ENCODE peak calls at places on chromosomes 7 and 10, in five cellular contexts. P, K, L, C and S are unnamed samples.

GRCh38 chr7:98613601-98614425 is 3.3 kb upstream of the NPTX2 start:
- DNase-seq in C (no peak), P (no peak), L (no peak), K (peak; percentile 43), S (no peak)

GRCh38 chr7:71538210-71538609 is 406.3 kb downstream of the GALNT17 start:
- DNase-seq in P (no peak), L (no peak), C (no peak), K (no peak), S (no peak)

GRCh38 chr7:130910949-130911944 is 177.2 kb upstream of the KLF14 start:
- DNase-seq in P (peak; percentile 16), L (no peak), K (peak; percentile 79), C (no peak), S (no peak)

GRCh38 chr10:35493196-35494118 is 111.7 kb upstream of the GJD4 start:
- DNase-seq in K (no peak), C (no peak), L (no peak), P (no peak), S (no peak)

GRCh38 chr7:99090811-99091582 is 52.9 kb downstream of the SMURF1 start:
- DNase-seq in K (peak; percentile 82), C (no peak), L (no peak), P (no peak), S (no peak)

GRCh38 chr7:114988755-114989154 is 66.9 kb downstream of the MDFIC start:
- DNase-seq in C (no peak), L (no peak), K (peak; percentile 76), P (no peak), S (no peak)

GRCh38 chr10:23368816-23369640 is 24.4 kb upstream of the C10orf67 start:
- DNase-seq in C (no peak), L (no peak), K (no peak), P (no peak), S (no peak)

GRCh38 chr7:76260171-76260703 is 42.2 kb upstream of the HSPB1 start:
- DNase-seq in P (peak; percentile 50), K (peak; percentile 42), C (peak; percentile 44), L (peak; percentile 32), S (no peak)

GRCh38 chr7:142770720-142771352 is at the start of gene PRSS2:
- DNase-seq in P (no peak), K (no peak), L (no peak), C (no peak), S (no peak)

GRCh38 chr7:1662767-1663166 is 7.3 kb upstream of the ELFN1 start:
- DNase-seq in L (no peak), P (no peak), K (no peak), C (no peak), S (no peak)